ENCODE peak calls at places on chromosomes 3 and 15, in six cellular contexts. Q, P, D, H, Z and V are unnamed samples.

GRCh38 chr3:143110371-143110770 is 9.2 kb upstream of the CHST2 start:
- DNase-seq in Q (no peak), P (no peak), D (no peak), H (no peak), Z (no peak), V (no peak)

GRCh38 chr3:158802399-158803023 is 657 bp downstream of the MFSD1 start:
- DNase-seq in Q (no peak), P (no peak), D (no peak), H (no peak), Z (no peak), V (no peak)

GRCh38 chr3:30199096-30199734 is 407.2 kb upstream of the TGFBR2 start:
- DNase-seq in Q (peak; percentile 63), P (no peak), D (peak; percentile 67), H (peak; percentile 88), Z (peak; percentile 2), V (no peak)

GRCh38 chr3:110810356-110810755 is 261.3 kb upstream of the NECTIN3 start:
- DNase-seq in Q (no peak), P (no peak), D (no peak), H (peak; percentile 35), Z (no peak), V (no peak)

GRCh38 chr15:28911295-28911979 is 25.7 kb downstream of the APBA2 start:
- DNase-seq in Q (peak; percentile 65), P (no peak), D (no peak), H (no peak), Z (no peak), V (no peak)

GRCh38 chr15:28904541-28905303 is 18.9 kb downstream of the APBA2 start:
- DNase-seq in Q (no peak), P (no peak), D (no peak), H (no peak), Z (no peak), V (no peak)

GRCh38 chr3:104885214-104885814 is 481.4 kb upstream of the ALCAM start:
- DNase-seq in Q (no peak), P (no peak), D (no peak), H (no peak), Z (no peak), V (no peak)

GRCh38 chr15:28935316-28935715 is 49.5 kb downstream of the APBA2 start:
- DNase-seq in Q (peak; percentile 59), P (no peak), D (no peak), H (no peak), Z (no peak), V (no peak)

GRCh38 chr3:64053581-64053980 is 30.3 kb upstream of the PSMD6 start:
- DNase-seq in Q (peak; percentile 19), P (no peak), D (no peak), H (no peak), Z (no peak), V (no peak)

GRCh38 chr15:83692820-83693581 is 39.1 kb downstream of the ADAMTSL3 start:
- DNase-seq in Q (no peak), P (no peak), D (peak; percentile 32), H (no peak), Z (no peak), V (no peak)

GRCh38 chr3:62261121-62261520 is 112.2 kb downstream of the FEZF2 start:
- DNase-seq in Q (no peak), P (no peak), D (no peak), H (no peak), Z (no peak), V (no peak)

GRCh38 chr3:112315791-112316190 is 17.2 kb upstream of the CD200 start:
- DNase-seq in Q (no peak), P (no peak), D (no peak), H (no peak), Z (no peak), V (no peak)

GRCh38 chr15:75625542-75626347 is at the start of gene SNUPN:
- DNase-seq in Q (peak; percentile 94), P (peak; percentile 78), D (peak; percentile 92), H (peak; percentile 94), Z (peak; percentile 95), V (peak; percentile 97)

GRCh38 chr15:70098461-70099166 is 897 bp upstream of the TLE3 start:
- DNase-seq in Q (peak; percentile 51), P (no peak), D (peak; percentile 67), H (peak; percentile 57), Z (peak; percentile 52), V (peak; percentile 89)

GRCh38 chr15:31263751-31264533 is 62.7 kb upstream of the KLF13 start:
- DNase-seq in Q (peak; percentile 63), P (peak; percentile 48), D (no peak), H (no peak), Z (peak; percentile 88), V (no peak)

GRCh38 chr3:100086401-100086800 is 27.9 kb downstream of the FILIP1L start:
- DNase-seq in Q (no peak), P (no peak), D (no peak), H (no peak), Z (no peak), V (no peak)

GRCh38 chr3:4660936-4661335 is 167.8 kb downstream of the ITPR1 start:
- DNase-seq in Q (no peak), P (no peak), D (no peak), H (no peak), Z (no peak), V (no peak)

GRCh38 chr15:91128028-91128427 is 28.0 kb downstream of the SV2B start:
- DNase-seq in Q (no peak), P (no peak), D (no peak), H (no peak), Z (no peak), V (no peak)

GRCh38 chr3:128404276-128405062 is 62.2 kb downstream of the DNAJB8 start:
- DNase-seq in Q (peak; percentile 96), P (no peak), D (no peak), H (no peak), Z (no peak), V (no peak)

GRCh38 chr15:39594764-39595620 is 14.1 kb downstream of the THBS1 start:
- DNase-seq in Q (no peak), P (no peak), D (no peak), H (peak; percentile 40), Z (no peak), V (no peak)

GRCh38 chr3:196357905-196358304 is 19.7 kb upstream of the TM4SF19 start:
- DNase-seq in Q (no peak), P (no peak), D (no peak), H (no peak), Z (no peak), V (no peak)

GRCh38 chr3:131586277-131586676 is 83.5 kb upstream of the MRPL3 start:
- DNase-seq in Q (no peak), P (no peak), D (no peak), H (no peak), Z (no peak), V (no peak)

GRCh38 chr15:72690938-72691337 is 4.9 kb downstream of the BBS4 start:
- DNase-seq in Q (no peak), P (no peak), D (no peak), H (no peak), Z (no peak), V (no peak)

GRCh38 chr3:101886626-101887025 is 37.3 kb downstream of the NFKBIZ start:
- DNase-seq in Q (no peak), P (no peak), D (no peak), H (no peak), Z (no peak), V (no peak)

GRCh38 chr15:98952381-98952803 is 55.2 kb downstream of the PGPEP1L start:
- DNase-seq in Q (no peak), P (no peak), D (no peak), H (no peak), Z (peak; percentile 59), V (no peak)

GRCh38 chr15:79923068-79923514 is 26.3 kb upstream of the MTHFS start:
- DNase-seq in Q (peak; percentile 79), P (no peak), D (peak; percentile 50), H (peak; percentile 79), Z (peak; percentile 85), V (peak; percentile 94)

GRCh38 chr3:14057701-14058100 is 67.0 kb downstream of the CHCHD4 start:
- DNase-seq in Q (no peak), P (no peak), D (no peak), H (no peak), Z (no peak), V (no peak)

GRCh38 chr3:134376385-134376765 is 2.1 kb upstream of the AMOTL2 start:
- DNase-seq in Q (no peak), P (no peak), D (no peak), H (no peak), Z (no peak), V (no peak)

GRCh38 chr3:58266577-58266976 is 29.0 kb downstream of the ABHD6 start:
- DNase-seq in Q (no peak), P (no peak), D (no peak), H (no peak), Z (no peak), V (no peak)

GRCh38 chr3:134883697-134884385 is 88.8 kb downstream of the EPHB1 start:
- DNase-seq in Q (no peak), P (no peak), D (no peak), H (no peak), Z (no peak), V (no peak)

GRCh38 chr3:191330309-191330712 is at the start of gene UTS2B:
- DNase-seq in Q (no peak), P (no peak), D (no peak), H (peak; percentile 85), Z (peak; percentile 19), V (no peak)

GRCh38 chr15:67745059-67745993 is 80.0 kb upstream of the SKOR1 start:
- DNase-seq in Q (no peak), P (no peak), D (no peak), H (peak; percentile 86), Z (no peak), V (no peak)
- H3K36me3 ChIP-seq in Q (no peaks in the 10 kb centered on the region), P (no peaks in the 10 kb centered on the region), D (no peaks in the 10 kb centered on the region), H (no peaks in the 10 kb centered on the region), Z (no peaks in the 10 kb centered on the region), V (no peaks in the 10 kb centered on the region)

DNA sequence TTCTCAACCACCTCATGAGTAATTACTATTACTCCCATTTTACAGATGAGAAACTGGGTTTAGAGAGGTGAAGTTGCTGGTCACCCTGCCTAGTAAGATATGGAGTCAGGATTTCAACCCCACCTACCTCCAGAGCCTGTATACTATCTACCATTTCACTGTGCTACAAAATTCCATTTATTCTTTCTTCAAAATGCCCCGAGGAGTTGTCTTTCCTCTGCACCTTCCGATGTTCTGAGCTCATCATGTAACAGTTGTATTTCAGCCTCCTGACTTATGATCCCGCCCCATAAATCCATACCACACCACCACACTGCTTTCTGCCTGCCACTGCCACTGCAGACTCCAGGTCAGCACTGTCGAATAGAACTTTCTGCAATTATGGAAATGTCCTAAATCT is 71.3 kb upstream of the SLC25A36 start:
- DNase-seq in Q (no peak), P (no peak), D (no peak), H (no peak), Z (no peak), V (no peak)
- H3K36me3 ChIP-seq in Q (no peaks in the 10 kb centered on the region), P (no peaks in the 10 kb centered on the region), D (no peaks in the 10 kb centered on the region), H (no peaks in the 10 kb centered on the region), Z (no peaks in the 10 kb centered on the region), V (no peaks in the 10 kb centered on the region)

GRCh38 chr3:9435320-9435719 is 37.9 kb downstream of the SETD5 start:
- DNase-seq in Q (no peak), P (no peak), D (no peak), H (no peak), Z (no peak), V (no peak)
- H3K36me3 ChIP-seq in Q (peaks cover 52% of the 10 kb centered on the region), P (peaks cover 100% of the 10 kb centered on the region), D (no peaks in the 10 kb centered on the region), H (peaks cover 98% of the 10 kb centered on the region), Z (peaks cover 31% of the 10 kb centered on the region), V (peaks cover 88% of the 10 kb centered on the region)

DNA sequence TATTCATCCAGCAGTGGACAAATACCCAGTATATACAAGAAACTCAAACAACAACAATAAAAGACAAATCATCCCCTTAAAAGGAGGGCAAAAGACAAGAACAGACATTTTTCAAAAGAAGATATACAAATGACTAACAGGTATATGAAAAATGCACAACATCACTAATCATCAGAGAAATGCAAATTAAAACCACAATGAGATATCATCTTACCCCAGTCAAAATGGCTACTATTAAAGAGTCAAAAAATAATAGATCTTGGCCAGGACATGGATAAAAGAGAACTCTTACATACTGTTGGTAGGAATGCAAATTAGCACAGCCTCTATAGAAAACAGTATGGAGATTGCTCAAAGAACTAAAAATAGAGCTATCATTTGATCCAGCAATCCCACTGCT is 16.9 kb downstream of the DHX36 start:
- DNase-seq in Q (no peak), P (no peak), D (no peak), H (no peak), Z (no peak), V (no peak)
- H3K36me3 ChIP-seq in Q (peaks cover 88% of the 10 kb centered on the region), P (peaks cover 96% of the 10 kb centered on the region), D (no peaks in the 10 kb centered on the region), H (peaks cover 76% of the 10 kb centered on the region), Z (peaks cover 12% of the 10 kb centered on the region), V (peaks cover 44% of the 10 kb centered on the region)